ENCODE peak calls at places on chromosomes 7 and 10, in five cellular contexts. D is H1, Y is K562, L is HCT116, U is HepG2. S is an unnamed sample.

GRCh38 chr10:14383266-14383665 is 52.5 kb upstream of the FRMD4A start:
- DNase-seq in D (no peak), Y (no peak), L (no peak), U (no peak), S (no peak)

GRCh38 chr7:11784808-11785536 is 47.0 kb downstream of the THSD7A start:
- DNase-seq in D (no peak), Y (no peak), L (no peak), U (no peak), S (no peak)

GRCh38 chr10:103881420-103882284 is 26.3 kb upstream of the SH3PXD2A start:
- DNase-seq in D (no peak), Y (no peak), L (no peak), U (no peak), S (no peak)

GRCh38 chr10:96565774-96566173 is 21.0 kb downstream of the TM9SF3 start:
- DNase-seq in D (no peak), Y (no peak), L (no peak), U (no peak), S (no peak)

GRCh38 chr10:86261933-86262665 is 104.5 kb downstream of the GRID1 start:
- DNase-seq in D (peak; percentile 67), Y (peak; percentile 39), L (no peak), U (peak; percentile 5), S (peak; percentile 87)

GRCh38 chr7:33714208-33714607 is 191.1 kb upstream of the BMPER start:
- DNase-seq in D (no peak), Y (no peak), L (no peak), U (no peak), S (no peak)

GRCh38 chr7:40310213-40310612 is 175.4 kb downstream of the SUGCT start:
- DNase-seq in D (no peak), Y (no peak), L (no peak), U (no peak), S (no peak)

GRCh38 chr10:6098156-6098555 is 9.3 kb downstream of the RBM17 start:
- DNase-seq in D (no peak), Y (no peak), L (no peak), U (no peak), S (no peak)

GRCh38 chr7:1087952-1088920 is at the start of gene GPER1:
- DNase-seq in D (peak; percentile 67), Y (no peak), L (peak; percentile 12), U (peak; percentile 74), S (no peak)

GRCh38 chr10:72316748-72317435 is 37.8 kb downstream of the DNAJB12 start:
- DNase-seq in D (no peak), Y (peak; percentile 70), L (no peak), U (peak; percentile 73), S (no peak)

GRCh38 chr10:113754768-113755167 is 3.3 kb downstream of the PLEKHS1 start:
- DNase-seq in D (no peak), Y (no peak), L (no peak), U (no peak), S (no peak)

GRCh38 chr10:5638494-5638893 is 27.9 kb downstream of the ASB13 start:
- DNase-seq in D (no peak), Y (no peak), L (no peak), U (no peak), S (no peak)

GRCh38 chr10:112227331-112227961 is 43.9 kb upstream of the GPAM start:
- DNase-seq in D (no peak), Y (no peak), L (no peak), U (peak; percentile 95), S (peak; percentile 13)

GRCh38 chr10:13698217-13698616 is 111.5 kb downstream of the PRPF18 start:
- DNase-seq in D (no peak), Y (no peak), L (no peak), U (no peak), S (no peak)

GRCh38 chr10:37758074-37758473 is 99.3 kb downstream of the ZNF248 start:
- DNase-seq in D (no peak), Y (no peak), L (no peak), U (no peak), S (no peak)
- TF ChIP-seq JUND in D (no peak), Y (no peak), L (no peak), U (no peak), S (no peak)

GRCh38 chr7:42351313-42351935 is 114.4 kb upstream of the GLI3 start:
- DNase-seq in D (no peak), Y (no peak), L (no peak), U (no peak), S (no peak)
- TF ChIP-seq JUND in D (no peak), Y (no peak), L (no peak), U (no peak), S (no peak)

GRCh38 chr10:88120599-88121333 is 257.3 kb downstream of the PTEN start:
- DNase-seq in D (no peak), Y (no peak), L (no peak), U (no peak), S (no peak)

GRCh38 chr10:88117869-88118632 is 254.6 kb downstream of the PTEN start:
- DNase-seq in D (no peak), Y (no peak), L (peak; percentile 10), U (no peak), S (no peak)

GRCh38 chr10:88120075-88120474 is 256.6 kb downstream of the PTEN start:
- DNase-seq in D (no peak), Y (no peak), L (no peak), U (no peak), S (no peak)

GRCh38 chr10:88117227-88117626 is 253.8 kb downstream of the PTEN start:
- DNase-seq in D (no peak), Y (no peak), L (no peak), U (no peak), S (no peak)

DNA sequence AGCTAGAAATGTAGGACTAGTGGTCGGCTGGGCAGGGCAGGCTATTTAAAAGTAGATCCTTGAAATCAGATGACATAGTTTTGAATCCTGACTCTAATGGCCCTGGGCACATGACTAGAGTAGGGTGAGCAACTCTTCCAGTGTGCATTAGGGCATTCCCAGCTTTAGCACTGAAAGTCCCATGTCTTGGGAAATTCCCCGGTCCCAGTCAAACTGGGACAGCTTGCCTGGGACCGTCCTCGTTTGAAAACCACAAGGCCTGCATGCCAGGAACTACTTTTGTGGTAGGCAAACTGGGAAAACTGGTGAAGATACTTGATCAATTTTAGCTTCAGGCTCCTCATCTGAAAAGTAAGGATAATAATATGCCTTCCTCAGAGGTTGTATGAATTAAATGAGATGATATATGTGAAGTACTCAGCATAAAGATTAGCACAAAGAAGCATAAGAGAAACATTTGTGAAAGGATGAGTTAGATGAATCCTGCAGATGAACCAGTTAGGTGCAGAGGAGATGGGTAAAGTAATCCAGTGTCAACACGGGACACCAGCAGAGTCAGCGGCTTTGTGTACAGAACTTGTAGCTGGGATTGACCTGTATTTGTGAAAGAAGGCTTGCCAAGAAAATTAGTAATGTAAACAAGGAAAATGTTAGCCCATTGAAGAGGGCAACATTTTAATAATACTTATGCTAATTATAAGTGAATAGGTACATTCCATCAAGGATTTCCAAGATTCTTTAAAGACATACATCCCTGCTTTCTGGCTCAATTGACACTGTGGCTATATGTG is 255.5 kb downstream of the PTEN start:
- DNase-seq in D (no peak), Y (no peak), L (no peak), U (no peak), S (no peak)
- TF ChIP-seq JUND in D (no peak), Y (no peak), L (no peak), U (no peak), S (no peak)

DNA sequence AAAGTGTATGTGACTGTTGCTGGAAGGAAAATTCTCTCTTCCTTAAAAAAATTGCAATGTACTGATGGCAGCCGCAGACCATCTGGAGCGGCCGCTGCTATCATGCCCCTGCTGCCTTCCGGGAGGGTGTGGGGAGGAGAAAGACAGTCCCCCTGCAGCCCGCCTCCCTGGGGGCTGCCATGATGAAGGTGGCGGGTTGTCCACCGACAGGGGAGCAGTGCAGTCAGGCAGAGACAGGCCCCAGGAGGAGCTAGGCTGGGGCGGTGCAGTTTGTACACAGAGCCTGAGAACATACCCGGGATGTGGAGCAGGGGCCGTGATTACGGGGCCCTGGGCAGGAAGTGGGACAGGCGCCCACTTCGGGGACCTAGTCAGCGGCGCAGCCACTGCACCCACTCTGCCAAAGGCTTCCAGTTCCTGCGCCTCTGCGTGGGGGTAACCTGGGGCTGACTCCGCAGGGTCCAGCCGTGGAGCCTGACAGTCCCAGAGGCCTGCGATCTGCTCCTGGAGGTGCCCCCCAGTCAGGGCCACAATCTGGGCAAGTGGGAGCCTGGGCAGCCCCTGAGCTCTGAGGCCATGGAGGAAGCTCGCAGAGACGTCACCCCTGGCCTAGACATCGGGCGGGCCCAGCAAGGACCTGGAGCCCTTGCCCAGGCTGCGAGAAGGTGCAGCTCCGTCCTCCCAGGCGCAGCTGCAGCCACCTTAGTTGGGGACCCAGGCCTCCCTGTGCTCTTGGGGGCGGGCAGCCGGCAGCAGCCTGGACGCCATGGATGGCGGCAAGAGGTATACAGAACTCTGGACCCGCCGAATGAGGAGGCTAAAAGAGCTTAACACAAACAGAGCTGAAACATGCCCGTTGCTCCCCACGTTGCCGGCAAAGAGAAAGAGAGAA is 1356.8 kb downstream of the XPNPEP1 start:
- DNase-seq in D (no peak), Y (no peak), L (no peak), U (no peak), S (no peak)
- TF ChIP-seq JUND in D (no peak), Y (no peak), L (no peak), U (no peak), S (no peak)

S was measured in T47D.